ENCODE peak calls at places on chromosomes 13 and 19, in ten cellular contexts. K is hepatocyte, P is OCI-LY7, U is astrocyte, W is glutamatergic neuron, D is epithelial cell of esophagus, N is AG04450, Z is heart right ventricle, G is A549, L is PC-3. R is an unnamed sample.

GRCh38 chr19:54035215-54036178 is 28.2 kb downstream of the VSTM1 start:
- DNase-seq in K (no peak), P (no peak), U (peak), W (no peak), D (peak), N (peak), Z (no peak), G (peak), L (peak), R (no peak)

GRCh38 chr13:22517544-22517943 is 663.2 kb upstream of the SGCG start:
- DNase-seq in K (peak), P (no peak), U (no peak), W (no peak), D (no peak), N (no peak), Z (no peak), G (no peak), L (no peak), R (no peak)

GRCh38 chr13:80084086-80084676 is 256.7 kb downstream of the SPRY2 start:
- DNase-seq in K (peak), P (no peak), U (peak), W (no peak), D (peak), N (peak), Z (no peak), G (peak), L (peak), R (no peak)

GRCh38 chr13:20772401-20773131 is 1.2 kb downstream of the EEF1AKMT1 start:
- DNase-seq in K (no peak), P (no peak), U (peak), W (no peak), D (no peak), N (no peak), Z (no peak), G (no peak), L (no peak), R (no peak)

GRCh38 chr13:108154421-108154858 is 60.9 kb downstream of the LIG4 start:
- DNase-seq in K (peak), P (no peak), U (peak), W (no peak), D (peak), N (no peak), Z (no peak), G (peak), L (peak), R (peak)

GRCh38 chr19:48398329-48399235 is 5.1 kb downstream of the GRIN2D start:
- DNase-seq in K (peak), P (peak), U (peak), W (peak), D (peak), N (no peak), Z (peak), G (peak), L (peak), R (peak)

GRCh38 chr19:5935473-5936307 is 21.6 kb downstream of the CAPS start:
- DNase-seq in K (no peak), P (no peak), U (no peak), W (no peak), D (no peak), N (no peak), Z (no peak), G (no peak), L (no peak), R (no peak)

GRCh38 chr13:101621099-101621498 is 168.6 kb downstream of the ITGBL1 start:
- DNase-seq in K (no peak), P (no peak), U (no peak), W (no peak), D (no peak), N (no peak), Z (no peak), G (no peak), L (no peak), R (no peak)

GRCh38 chr19:50330365-50331078 is 1.3 kb upstream of the KCNC3 start:
- DNase-seq in K (peak), P (peak), U (no peak), W (peak), D (no peak), N (no peak), Z (peak), G (peak), L (peak), R (peak)

GRCh38 chr13:48859168-48860105 is 116.3 kb upstream of the FNDC3A start:
- DNase-seq in K (peak), P (no peak), U (no peak), W (no peak), D (no peak), N (no peak), Z (no peak), G (no peak), L (no peak), R (no peak)

GRCh38 chr13:88802886-88803285 is 1131.7 kb downstream of the SLITRK5 start:
- DNase-seq in K (no peak), P (no peak), U (peak), W (no peak), D (peak), N (no peak), Z (no peak), G (no peak), L (peak), R (no peak)

GRCh38 chr13:104385409-104385808 is 1319.2 kb upstream of the SLC10A2 start:
- DNase-seq in K (no peak), P (no peak), U (peak), W (no peak), D (peak), N (no peak), Z (no peak), G (no peak), L (peak), R (no peak)

GRCh38 chr13:42970824-42971669 is 21.0 kb downstream of the EPSTI1 start:
- DNase-seq in K (peak), P (peak), U (peak), W (peak), D (peak), N (no peak), Z (no peak), G (peak), L (peak), R (no peak)

GRCh38 chr19:16025108-16026101 is 50.9 kb upstream of the TPM4 start:
- DNase-seq in K (peak), P (peak), U (peak), W (no peak), D (peak), N (peak), Z (no peak), G (peak), L (peak), R (no peak)

GRCh38 chr19:39533791-39534190 is 1.1 kb upstream of the EID2B start:
- DNase-seq in K (no peak), P (no peak), U (no peak), W (no peak), D (no peak), N (no peak), Z (no peak), G (no peak), L (no peak), R (no peak)

GRCh38 chr13:110023729-110024645 is 237.6 kb upstream of the IRS2 start:
- DNase-seq in K (peak), P (no peak), U (no peak), W (peak), D (no peak), N (no peak), Z (peak), G (no peak), L (no peak), R (no peak)

GRCh38 chr13:75399168-75399878 is 82.6 kb downstream of the TBC1D4 start:
- DNase-seq in K (no peak), P (no peak), U (peak), W (no peak), D (no peak), N (no peak), Z (no peak), G (no peak), L (no peak), R (no peak)

GRCh38 chr13:41934994-41935393 is 25.9 kb downstream of the VWA8 start:
- DNase-seq in K (no peak), P (no peak), U (no peak), W (no peak), D (no peak), N (no peak), Z (no peak), G (no peak), L (no peak), R (no peak)

GRCh38 chr13:41613984-41614581 is 156.7 kb downstream of the RGCC start:
- DNase-seq in K (peak), P (no peak), U (peak), W (no peak), D (peak), N (peak), Z (peak), G (no peak), L (peak), R (no peak)

GRCh38 chr19:43636121-43636683 is 3.4 kb downstream of the CADM4 start:
- DNase-seq in K (no peak), P (no peak), U (peak), W (no peak), D (no peak), N (no peak), Z (no peak), G (no peak), L (no peak), R (no peak)

GRCh38 chr13:30874561-30874960 is 31.5 kb upstream of the MEDAG start:
- DNase-seq in K (no peak), P (no peak), U (no peak), W (no peak), D (no peak), N (no peak), Z (no peak), G (no peak), L (no peak), R (no peak)

GRCh38 chr13:67186985-67187569 is 43.1 kb downstream of the PCDH9 start:
- DNase-seq in K (no peak), P (no peak), U (no peak), W (no peak), D (no peak), N (no peak), Z (no peak), G (peak), L (peak), R (no peak)

GRCh38 chr13:34303346-34303745 is 485.4 kb downstream of the RFC3 start:
- DNase-seq in K (peak), P (no peak), U (no peak), W (no peak), D (peak), N (no peak), Z (no peak), G (no peak), L (peak), R (no peak)

GRCh38 chr13:102707465-102707864 is 12.6 kb upstream of the METTL21C start:
- DNase-seq in K (no peak), P (no peak), U (peak), W (no peak), D (peak), N (peak), Z (no peak), G (peak), L (peak), R (no peak)

GRCh38 chr19:8423821-8424223 is 10.7 kb downstream of the MARCHF2 start:
- DNase-seq in K (peak), P (no peak), U (peak), W (peak), D (peak), N (peak), Z (peak), G (peak), L (peak), R (peak)

GRCh38 chr19:12202250-12202649 is 39.4 kb downstream of the ZNF136 start:
- DNase-seq in K (no peak), P (peak), U (no peak), W (peak), D (peak), N (no peak), Z (peak), G (no peak), L (no peak), R (no peak)

GRCh38 chr13:112024577-112024976 is 42.4 kb upstream of the SOX1 start:
- DNase-seq in K (no peak), P (no peak), U (no peak), W (no peak), D (no peak), N (no peak), Z (no peak), G (no peak), L (no peak), R (no peak)

GRCh38 chr19:6223461-6224307 is 56.1 kb downstream of the MLLT1 start:
- DNase-seq in K (no peak), P (no peak), U (no peak), W (peak), D (no peak), N (no peak), Z (no peak), G (no peak), L (no peak), R (no peak)

GRCh38 chr13:111282425-111282824 is 38.0 kb upstream of the TEX29 start:
- DNase-seq in K (no peak), P (no peak), U (no peak), W (no peak), D (peak), N (no peak), Z (no peak), G (no peak), L (no peak), R (no peak)

GRCh38 chr19:1221141-1221903 is 15.7 kb downstream of the STK11 start:
- DNase-seq in K (peak), P (no peak), U (no peak), W (peak), D (no peak), N (no peak), Z (peak), G (peak), L (peak), R (no peak)

GRCh38 chr19:32407004-32407992 is 1.7 kb downstream of the DPY19L3 start:
- DNase-seq in K (no peak), P (no peak), U (peak), W (no peak), D (peak), N (no peak), Z (no peak), G (no peak), L (peak), R (no peak)

GRCh38 chr19:56393119-56394012 is at the start of gene ZNF582:
- DNase-seq in K (peak), P (no peak), U (peak), W (peak), D (peak), N (peak), Z (peak), G (peak), L (no peak), R (peak)

GRCh38 chr13:47288546-47288945 is 391.7 kb upstream of the HTR2A start:
- DNase-seq in K (no peak), P (no peak), U (peak), W (no peak), D (no peak), N (no peak), Z (no peak), G (no peak), L (no peak), R (no peak)

GRCh38 chr13:34246511-34246910 is 428.6 kb downstream of the RFC3 start:
- DNase-seq in K (no peak), P (no peak), U (no peak), W (no peak), D (peak), N (no peak), Z (no peak), G (peak), L (peak), R (no peak)

GRCh38 chr13:51768378-51768921 is 35.5 kb downstream of the DHRS12 start:
- DNase-seq in K (no peak), P (no peak), U (no peak), W (peak), D (no peak), N (no peak), Z (no peak), G (no peak), L (no peak), R (no peak)
- TF ChIP-seq CTCF in K (no peak), P (no peak), U (peak), W (peak), D (peak), N (no peak), Z (peak), G (no peak), L (no peak), R (peak)

GRCh38 chr13:113224486-113224885 is 15.1 kb downstream of the CUL4A start:
- DNase-seq in K (no peak), P (no peak), U (no peak), W (no peak), D (peak), N (no peak), Z (peak), G (no peak), L (no peak), R (no peak)

GRCh38 chr13:113216165-113217056 is 7.0 kb downstream of the CUL4A start:
- DNase-seq in K (peak), P (no peak), U (peak), W (no peak), D (peak), N (no peak), Z (peak), G (peak), L (peak), R (no peak)

GRCh38 chr13:113220141-113220598 is 10.8 kb downstream of the CUL4A start:
- DNase-seq in K (peak), P (no peak), U (no peak), W (no peak), D (no peak), N (no peak), Z (no peak), G (no peak), L (no peak), R (no peak)

GRCh38 chr13:113219311-113219940 is 10.0 kb downstream of the CUL4A start:
- DNase-seq in K (peak), P (no peak), U (no peak), W (no peak), D (no peak), N (no peak), Z (no peak), G (no peak), L (no peak), R (no peak)

DNA sequence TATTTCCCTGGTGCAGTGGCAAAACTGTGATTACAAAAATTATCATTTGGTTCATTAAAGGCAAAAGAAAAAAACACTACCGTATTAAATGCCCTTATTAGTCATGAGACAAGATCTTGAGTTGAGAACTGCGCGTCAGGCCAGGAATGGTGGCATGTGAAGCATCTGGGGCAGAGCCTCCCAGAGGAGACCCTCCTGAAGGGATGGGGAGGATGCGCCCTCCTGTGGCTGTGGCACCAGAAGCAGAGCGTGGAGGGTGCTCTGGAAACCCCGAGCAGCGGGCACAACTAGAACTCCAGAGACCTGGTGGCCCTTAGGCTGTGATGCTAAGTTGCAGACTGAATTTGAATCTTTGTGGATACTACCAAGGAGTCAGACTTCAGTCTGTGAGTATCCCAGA is 11.5 kb downstream of the CUL4A start:
- DNase-seq in K (no peak), P (no peak), U (peak), W (no peak), D (no peak), N (no peak), Z (peak), G (peak), L (no peak), R (no peak)
- TF ChIP-seq CTCF in K (no peak), P (no peak), U (no peak), W (no peak), D (peak), N (peak), Z (peak), G (no peak), L (no peak), R (no peak)

DNA sequence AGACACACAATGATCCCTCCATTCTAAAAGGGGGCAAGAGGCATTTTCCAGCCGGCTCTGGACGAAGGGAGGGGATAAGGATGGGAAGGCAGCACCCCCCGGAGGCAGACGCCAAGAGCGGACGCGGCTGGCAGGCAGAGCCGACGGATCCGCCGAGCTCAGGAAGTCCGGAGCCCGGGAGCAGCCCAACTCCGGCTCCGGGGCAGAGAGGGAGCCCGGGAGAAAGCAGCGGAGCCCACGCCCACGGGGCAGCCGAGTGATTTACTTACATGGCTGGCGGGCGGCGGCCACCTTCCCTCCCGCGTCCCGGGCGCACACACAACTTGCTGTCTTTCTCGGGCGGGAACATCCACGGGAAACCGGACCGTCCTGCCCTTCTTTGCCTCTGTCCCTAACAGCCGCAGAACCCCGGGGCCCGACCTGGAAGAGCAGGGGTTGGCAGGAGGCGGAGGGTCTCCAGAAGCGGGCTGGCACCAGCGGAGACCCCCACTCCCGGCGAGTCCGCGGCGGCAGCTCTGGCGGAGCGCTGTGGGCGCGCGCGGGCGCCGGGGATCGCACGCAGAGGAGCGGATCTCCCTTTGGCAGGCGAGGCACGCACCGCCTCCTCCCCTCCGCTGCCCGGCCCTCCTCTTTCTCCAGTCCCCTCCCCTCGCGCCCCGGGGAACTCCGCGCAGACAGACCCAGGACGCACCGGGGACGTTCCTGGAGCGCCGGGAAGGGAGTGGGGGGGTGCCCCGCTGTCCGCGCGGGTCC is at the start of gene LHFPL6:
- DNase-seq in K (peak), P (peak), U (peak), W (peak), D (peak), N (peak), Z (peak), G (peak), L (peak), R (peak)
- TF ChIP-seq CTCF in K (peak), P (no peak), U (no peak), W (no peak), D (peak), N (peak), Z (peak), G (peak), L (peak), R (peak)

GRCh38 chr19:29259153-29259552 is 46.2 kb upstream of the UQCRFS1 start:
- DNase-seq in K (no peak), P (peak), U (no peak), W (no peak), D (no peak), N (no peak), Z (no peak), G (peak), L (no peak), R (no peak)
- TF ChIP-seq CTCF in K (peak), P (peak), U (no peak), W (no peak), D (peak), N (no peak), Z (no peak), G (peak), L (peak), R (peak)

GRCh38 chr19:18487576-18488402 is 34.1 kb downstream of the ELL start:
- DNase-seq in K (no peak), P (no peak), U (no peak), W (no peak), D (no peak), N (no peak), Z (no peak), G (no peak), L (no peak), R (no peak)

GRCh38 chr19:18488838-18489626 is 32.8 kb downstream of the ELL start:
- DNase-seq in K (peak), P (peak), U (no peak), W (peak), D (peak), N (no peak), Z (no peak), G (peak), L (peak), R (peak)

GRCh38 chr19:18489627-18490184 is 32.2 kb downstream of the ELL start:
- DNase-seq in K (no peak), P (no peak), U (no peak), W (no peak), D (no peak), N (no peak), Z (no peak), G (no peak), L (no peak), R (no peak)

GRCh38 chr19:18486746-18487145 is 35.1 kb downstream of the ELL start:
- DNase-seq in K (no peak), P (no peak), U (no peak), W (no peak), D (no peak), N (no peak), Z (no peak), G (no peak), L (no peak), R (no peak)

DNA sequence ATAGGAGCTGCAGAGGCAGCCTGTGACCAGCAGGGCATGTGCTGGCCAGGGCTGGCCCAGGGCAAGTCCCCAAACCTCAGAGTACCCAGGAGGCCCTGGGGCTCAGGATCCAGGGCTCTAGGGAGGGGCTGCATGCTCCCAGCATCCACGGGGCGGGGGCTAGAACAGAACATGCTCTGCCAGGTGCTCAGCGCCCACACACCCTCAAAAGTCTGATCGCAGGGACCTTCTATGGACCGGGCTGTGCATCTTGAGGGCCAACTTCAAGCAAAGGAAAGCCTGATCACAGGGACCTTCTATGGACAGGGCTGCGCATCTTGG is 33.5 kb downstream of the ELL start:
- DNase-seq in K (no peak), P (no peak), U (no peak), W (no peak), D (no peak), N (no peak), Z (no peak), G (peak), L (peak), R (no peak)
- TF ChIP-seq CTCF in K (no peak), P (no peak), U (peak), W (peak), D (peak), N (peak), Z (no peak), G (no peak), L (peak), R (no peak)

R was measured in progenitor cell of endocrine pancreas.